ENCODE peak calls at places on chromosomes 13 and 19, in seven cellular contexts. S, E, C, B, R, H and Z are unnamed samples.

GRCh38 chr13:50670847-50671542 is 172.5 kb downstream of the DLEU7 start:
- DNase-seq in H (no peak), R (no peak), B (no peak), E (no peak), C (no peak), S (no peak), Z (no peak)

GRCh38 chr13:75368167-75368566 is 113.8 kb downstream of the TBC1D4 start:
- DNase-seq in E (no peak), H (no peak), R (peak), S (no peak), B (no peak), C (peak), Z (no peak)

GRCh38 chr13:110307697-110308376 is 753 bp downstream of the COL4A2 start:
- DNase-seq in H (no peak), E (no peak), S (no peak), R (peak), B (peak), C (no peak), Z (peak)

GRCh38 chr19:39445258-39446071 is at the start of gene SUPT5H:
- DNase-seq in H (peak), E (peak), S (peak), C (peak), B (peak), R (peak), Z (peak)

GRCh38 chr19:7534531-7534980 is 961 bp upstream of the PNPLA6 start:
- DNase-seq in R (peak), S (peak), H (no peak), E (no peak), C (peak), B (peak), Z (no peak)

GRCh38 chr13:66222127-66222526 is 1008.0 kb downstream of the PCDH9 start:
- DNase-seq in R (no peak), H (no peak), B (no peak), E (no peak), S (no peak), C (no peak), Z (no peak)

GRCh38 chr13:35727881-35728280 is 251.4 kb upstream of the MAB21L1 start:
- DNase-seq in C (no peak), E (no peak), S (no peak), B (no peak), H (no peak), R (no peak), Z (no peak)

GRCh38 chr19:3548594-3548993 is 8.8 kb downstream of the MFSD12 start:
- DNase-seq in H (no peak), E (no peak), C (no peak), S (no peak), R (no peak), B (no peak), Z (no peak)

GRCh38 chr19:752652-753517 is 2.0 kb downstream of the MISP start:
- DNase-seq in E (peak), B (peak), C (no peak), S (peak), R (peak), H (no peak), Z (peak)

GRCh38 chr19:48393559-48394330 is at the start of gene GRIN2D:
- DNase-seq in R (no peak), E (no peak), H (no peak), S (no peak), C (no peak), B (peak), Z (no peak)

GRCh38 chr13:30359999-30360398 is 52.6 kb upstream of the KATNAL1 start:
- DNase-seq in B (no peak), H (no peak), R (no peak), S (no peak), E (no peak), C (no peak), Z (no peak)

GRCh38 chr13:95676100-95676774 is 702 bp upstream of the DNAJC3 start:
- DNase-seq in S (no peak), H (no peak), E (no peak), C (peak), R (no peak), B (peak), Z (no peak)

GRCh38 chr19:13610042-13610691 is 103.9 kb upstream of the CACNA1A start:
- DNase-seq in R (no peak), S (no peak), E (no peak), C (no peak), B (peak), H (no peak), Z (no peak)

GRCh38 chr13:112813552-112813951 is 123.7 kb downstream of the ATP11A start:
- DNase-seq in S (no peak), C (no peak), E (no peak), R (no peak), B (no peak), H (no peak), Z (no peak)

GRCh38 chr13:48829536-48829935 is 146.2 kb upstream of the FNDC3A start:
- DNase-seq in S (no peak), E (no peak), R (no peak), C (no peak), H (no peak), B (no peak), Z (no peak)

GRCh38 chr13:83867708-83868107 is 14.6 kb downstream of the SLITRK1 start:
- DNase-seq in C (no peak), H (no peak), S (no peak), B (no peak), E (no peak), R (no peak), Z (no peak)

GRCh38 chr19:279656-280055 is 11.5 kb downstream of the PLPP2 start:
- DNase-seq in S (no peak), E (no peak), R (no peak), C (no peak), H (no peak), B (no peak), Z (no peak)

GRCh38 chr19:4369109-4369887 is 25.9 kb downstream of the MPND start:
- DNase-seq in H (peak), R (peak), C (peak), E (no peak), S (peak), B (no peak), Z (no peak)

GRCh38 chr19:2271516-2272103 is 10.4 kb downstream of the PEAK3 start:
- DNase-seq in S (no peak), H (no peak), B (no peak), E (no peak), C (peak), R (peak), Z (no peak)

GRCh38 chr13:74077375-74077774 is 56.8 kb downstream of the KLF12 start:
- DNase-seq in H (no peak), R (no peak), C (no peak), B (no peak), S (no peak), E (no peak), Z (no peak)

GRCh38 chr13:38905861-38906260 is 84.8 kb downstream of the STOML3 start:
- DNase-seq in C (no peak), R (no peak), E (no peak), S (no peak), B (no peak), H (no peak), Z (no peak)

GRCh38 chr19:41706741-41707501 is 1.5 kb upstream of the CEACAM5 start:
- DNase-seq in B (peak), S (peak), C (peak), H (peak), E (no peak), R (peak), Z (peak)

GRCh38 chr19:54463531-54464043 is at the start of gene LENG9:
- DNase-seq in C (peak), H (peak), B (peak), R (peak), S (peak), E (peak), Z (peak)

GRCh38 chr19:623974-624373 is 9.4 kb downstream of the POLRMT start:
- DNase-seq in R (no peak), S (no peak), H (no peak), E (peak), C (peak), B (peak), Z (peak)

GRCh38 chr13:100365678-100366077 is 222.9 kb downstream of the GGACT start:
- DNase-seq in C (no peak), R (no peak), E (no peak), H (no peak), S (no peak), B (no peak), Z (no peak)

GRCh38 chr13:18952225-18953016 is 229.2 kb downstream of the TUBA3C start:
- DNase-seq in C (no peak), E (no peak), H (no peak), B (no peak), S (no peak), R (no peak), Z (no peak)

GRCh38 chr19:11414544-11414943 is 4.6 kb downstream of the RGL3 start:
- DNase-seq in S (no peak), B (no peak), E (no peak), C (no peak), R (no peak), H (no peak), Z (no peak)

GRCh38 chr13:51221674-51222509 is at the start of gene FAM124A:
- DNase-seq in C (peak), B (peak), R (peak), H (peak), E (no peak), S (peak), Z (peak)

GRCh38 chr13:109154546-109154945 is 525.1 kb downstream of the MYO16 start:
- DNase-seq in E (no peak), S (no peak), B (peak), R (no peak), H (no peak), C (no peak), Z (no peak)

GRCh38 chr13:114011226-114011625 is 37.4 kb upstream of the C13orf46 start:
- DNase-seq in C (no peak), B (no peak), S (no peak), E (no peak), H (no peak), R (peak), Z (no peak)

GRCh38 chr13:110297011-110297410 is 9.9 kb downstream of the COL4A1 start:
- DNase-seq in B (no peak), R (peak), H (no peak), S (no peak), C (no peak), E (no peak), Z (no peak)

GRCh38 chr13:99989376-99990044 is 7.9 kb downstream of the ZIC2 start:
- DNase-seq in S (no peak), C (no peak), H (no peak), E (no peak), R (no peak), B (no peak), Z (no peak)

GRCh38 chr13:57311009-57311586 is 144.1 kb downstream of the PRR20E start:
- DNase-seq in B (no peak), E (no peak), R (no peak), S (no peak), H (no peak), C (no peak), Z (no peak)

GRCh38 chr13:41785402-41786142 is 175.3 kb downstream of the VWA8 start:
- DNase-seq in B (no peak), E (no peak), H (no peak), S (no peak), C (no peak), R (no peak), Z (no peak)

DNA sequence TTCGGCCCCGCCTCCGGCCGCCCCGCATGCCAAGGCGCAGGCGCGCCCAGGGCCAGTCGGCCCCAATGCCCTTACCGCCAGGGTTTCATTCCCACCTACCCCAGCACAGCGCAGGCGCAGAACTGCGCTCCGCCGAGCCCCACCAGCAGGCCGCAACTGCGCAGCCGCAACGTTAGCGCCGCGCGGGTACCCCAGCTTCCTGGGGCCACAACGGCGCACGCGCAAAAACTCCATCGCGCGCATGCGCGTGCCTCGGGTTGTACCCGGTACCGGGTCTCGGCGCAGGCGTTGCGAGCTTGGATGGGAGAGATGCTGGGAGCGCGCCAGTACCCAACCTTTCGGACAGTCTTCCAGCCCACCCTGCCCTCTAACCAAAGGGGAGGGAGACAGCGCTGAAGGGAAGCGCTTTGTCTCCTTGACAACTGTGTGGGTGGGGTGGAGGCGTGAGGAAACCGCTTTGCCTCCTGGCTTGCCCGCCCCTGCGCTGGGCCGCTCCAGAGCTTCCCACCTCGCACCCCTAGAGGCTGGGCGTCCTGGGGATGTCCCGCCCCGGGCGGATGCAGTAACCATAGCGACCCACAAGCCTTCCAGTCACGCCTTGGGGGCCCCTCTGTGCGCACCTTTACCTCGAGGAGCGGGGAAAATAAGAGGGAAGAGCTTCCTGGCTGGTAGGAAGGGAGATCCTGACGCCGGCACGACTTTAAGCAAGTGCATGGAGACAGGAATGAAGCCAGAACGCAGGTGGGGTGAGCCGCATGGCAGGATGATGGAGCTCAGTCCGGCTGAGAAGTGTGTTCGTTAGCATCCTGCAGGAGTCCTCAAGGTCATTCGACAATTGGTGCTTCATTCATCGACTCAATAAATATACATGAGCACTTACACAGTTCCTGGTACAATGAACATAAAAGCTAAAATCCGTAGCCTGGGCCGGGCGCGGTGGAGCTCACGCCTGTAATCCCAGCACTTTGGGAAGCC is 525 bp upstream of the MYPOP start:
- DNase-seq in E (peak), C (peak), H (peak), B (peak), R (peak), S (peak), Z (peak)
- TF ChIP-seq POLR2A in E (peak), C (no peak), H (peak), B (peak), R (peak), S (peak), Z (peak)

GRCh38 chr19:44943801-44944249 is 1.8 kb downstream of the APOC4 start:
- DNase-seq in S (no peak), E (peak), R (peak), H (peak), B (no peak), C (peak), Z (no peak)
- TF ChIP-seq POLR2A in S (no peak), E (no peak), R (no peak), H (peak), B (no peak), C (no peak), Z (no peak)

GRCh38 chr19:5893907-5894703 is 9.5 kb downstream of the NDUFA11 start:
- DNase-seq in E (no peak), S (no peak), B (no peak), H (no peak), C (peak), R (peak), Z (no peak)
- TF ChIP-seq POLR2A in E (no peak), S (no peak), B (no peak), H (peak), C (peak), R (no peak), Z (no peak)

GRCh38 chr19:52923782-52924593 is 760 bp upstream of the ZNF888 start:
- DNase-seq in S (peak), B (no peak), C (peak), R (peak), H (no peak), E (no peak), Z (peak)

GRCh38 chr19:52917531-52917930 is 5.7 kb downstream of the ZNF888 start:
- DNase-seq in S (no peak), E (no peak), H (no peak), R (no peak), C (no peak), B (no peak), Z (no peak)

GRCh38 chr19:52922841-52923781 is at the start of gene ZNF888:
- DNase-seq in S (peak), C (peak), B (no peak), H (peak), R (peak), E (peak), Z (peak)
- TF ChIP-seq POLR2A in S (peak), C (peak), B (no peak), H (peak), R (no peak), E (peak), Z (peak)

DNA sequence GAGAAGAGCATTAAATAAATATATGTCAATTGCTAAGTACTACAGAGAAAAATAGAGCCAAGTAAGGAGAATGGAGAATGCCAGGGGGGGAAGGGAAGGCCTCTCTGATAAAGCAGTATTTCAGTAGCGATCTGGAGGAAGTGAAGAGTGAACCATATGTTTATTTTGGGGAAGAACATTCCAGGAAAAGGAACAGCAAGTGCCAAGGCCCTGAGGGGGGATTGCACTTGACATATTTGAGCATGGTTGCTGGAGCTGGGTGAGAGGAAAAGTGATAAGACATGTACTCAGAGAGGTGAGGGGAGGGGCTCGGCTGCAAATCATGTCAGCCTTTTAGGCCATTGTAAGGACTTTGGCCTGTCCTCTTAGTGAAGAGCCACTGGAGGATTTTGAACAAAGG is 30.3 kb downstream of the WDR87 start:
- DNase-seq in S (no peak), R (no peak), E (no peak), H (no peak), B (no peak), C (no peak), Z (no peak)
- TF ChIP-seq POLR2A in S (no peak), R (no peak), E (no peak), H (no peak), B (no peak), C (no peak), Z (no peak)